ENCODE peak calls at places on chromosomes 2 and 18, in seven cellular contexts. B is T-cell, C is AG10803, K is NCI-H510A treated with DMSO at 0.1 percent for 48 hours, A is germinal center, Q is GM23248, Z is NCI-H748 treated with DMSO at 0.1 percent for 48 hours. N is an unnamed sample.

GRCh38 chr2:39625927-39626270 is 39.8 kb upstream of the TMEM178A start:
- DNase-seq in B (no peak), C (peak), K (no peak), A (no peak), Q (no peak), Z (no peak), N (no peak)

GRCh38 chr2:227033471-227034148 is 130.4 kb downstream of the COL4A4 start:
- DNase-seq in B (no peak), C (peak), K (peak), A (peak), Q (peak), Z (no peak), N (no peak)

GRCh38 chr2:20208487-20208882 is 16.4 kb downstream of the SDC1 start:
- DNase-seq in B (no peak), C (peak), K (peak), A (no peak), Q (no peak), Z (no peak), N (no peak)

GRCh38 chr2:164785447-164785846 is 56.2 kb downstream of the COBLL1 start:
- DNase-seq in B (no peak), C (peak), K (no peak), A (no peak), Q (peak), Z (no peak), N (no peak)

GRCh38 chr18:41917199-41917598 is 37.8 kb upstream of the PIK3C3 start:
- DNase-seq in B (no peak), C (peak), K (no peak), A (no peak), Q (peak), Z (no peak), N (no peak)

GRCh38 chr2:120766758-120767351 is 31.2 kb downstream of the GLI2 start:
- DNase-seq in B (no peak), C (peak), K (no peak), A (no peak), Q (no peak), Z (no peak), N (peak)

GRCh38 chr2:16055848-16056580 is 115.7 kb downstream of the MYCN start:
- DNase-seq in B (no peak), C (no peak), K (no peak), A (no peak), Q (no peak), Z (no peak), N (no peak)

GRCh38 chr2:10277293-10278028 is 25.2 kb upstream of the HPCAL1 start:
- DNase-seq in B (no peak), C (no peak), K (no peak), A (no peak), Q (no peak), Z (no peak), N (no peak)

GRCh38 chr2:75429036-75429435 is 131.7 kb downstream of the EVA1A start:
- DNase-seq in B (no peak), C (no peak), K (no peak), A (no peak), Q (no peak), Z (no peak), N (no peak)